ENCODE peak calls at places on chromosomes 2 and 18, in six cellular contexts. S is CD8-positive, alpha-beta T cell; E is psoas muscle; O is prostate gland; P is left ventricle myocardium inferior; U is mucosa of descending colon. X is an unnamed sample. For H3K36me3, the result is how much of the 10 kb centered on the place peaks cover.

GRCh38 chr2:15260813-15261212 is 300.3 kb downstream of the NBAS start:
- DNase-seq in S (no peak), E (no peak), O (no peak), P (no peak), U (no peak), X (no peak)

GRCh38 chr2:205696541-205697441 is 14.5 kb downstream of the NRP2 start:
- DNase-seq in S (no peak), E (no peak), O (no peak), P (no peak), U (no peak), X (no peak)

GRCh38 chr2:215465246-215465645 is 29.4 kb upstream of the FN1 start:
- DNase-seq in S (no peak), E (no peak), O (no peak), P (no peak), U (no peak), X (no peak)

GRCh38 chr2:119291588-119292167 is 68.0 kb downstream of the STEAP3 start:
- DNase-seq in S (no peak), E (no peak), O (no peak), P (no peak), U (no peak), X (no peak)

GRCh38 chr18:56021136-56021813 is 433.3 kb upstream of the TCF4 start:
- DNase-seq in S (no peak), E (no peak), O (no peak), P (no peak), U (no peak), X (no peak)

GRCh38 chr18:59512025-59512710 is 153.1 kb upstream of the LMAN1 start:
- DNase-seq in S (no peak), E (no peak), O (no peak), P (no peak), U (no peak), X (no peak)

GRCh38 chr2:174970092-174970491 is 35.1 kb downstream of the CHN1 start:
- DNase-seq in S (no peak), E (no peak), O (no peak), P (no peak), U (no peak), X (no peak)

GRCh38 chr2:60612028-60612427 is 58.6 kb upstream of the BCL11A start:
- DNase-seq in S (no peak), E (no peak), O (no peak), P (no peak), U (no peak), X (no peak)

GRCh38 chr2:216690451-216691209 is 4.7 kb downstream of the IGFBP5 start:
- DNase-seq in S (no peak), E (peak), O (no peak), P (no peak), U (no peak), X (peak)

GRCh38 chr2:219352448-219353023 is 20.0 kb upstream of the RESP18 start:
- DNase-seq in S (peak), E (no peak), O (peak), P (no peak), U (peak), X (no peak)
- TF ChIP-seq CTCF in S (peak), E (peak), O (peak), P (peak), U (peak), X (no peak)

GRCh38 chr2:63874204-63875134 is 32.8 kb downstream of the UGP2 start:
- DNase-seq in S (no peak), E (no peak), O (no peak), P (no peak), U (no peak), X (no peak)
- H3K36me3 ChIP-seq in S (under half), E (under half), O (under half), P (under half), U (under half), X (under half)

GRCh38 chr2:154403242-154403790 is 295.2 kb upstream of the KCNJ3 start:
- DNase-seq in S (no peak), E (no peak), O (no peak), P (no peak), U (no peak), X (no peak)

GRCh38 chr2:154400891-154401290 is 297.6 kb upstream of the KCNJ3 start:
- DNase-seq in S (no peak), E (no peak), O (no peak), P (no peak), U (no peak), X (no peak)

DNA sequence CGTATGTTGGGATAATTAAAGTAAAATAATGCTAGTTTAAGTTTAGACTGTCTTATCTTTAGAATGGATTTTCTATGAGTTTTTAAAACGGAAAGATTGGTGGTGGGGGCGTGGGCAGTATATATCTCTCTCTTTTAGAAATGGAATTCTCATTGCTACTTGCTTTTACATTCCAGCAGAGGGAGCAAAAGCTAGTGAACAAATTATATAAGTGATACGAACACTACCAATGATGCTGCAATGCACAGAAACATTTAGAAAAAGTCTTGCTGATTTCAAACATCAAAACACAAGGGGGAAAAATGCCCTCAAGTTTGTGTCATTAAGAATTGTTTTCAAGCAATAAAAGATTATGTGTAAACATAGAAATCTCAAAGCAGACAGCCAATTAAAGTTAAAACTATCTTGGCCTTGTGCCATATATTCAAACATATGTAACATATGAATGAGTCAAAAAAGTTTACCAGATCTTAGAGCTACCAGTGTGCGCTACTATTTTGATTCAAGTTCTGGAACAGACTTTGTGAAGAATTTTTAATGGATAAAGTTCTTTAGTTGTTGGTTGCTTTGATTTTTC is 296.3 kb upstream of the KCNJ3 start:
- DNase-seq in S (no peak), E (no peak), O (no peak), P (no peak), U (no peak), X (no peak)
- TF ChIP-seq CTCF in S (peak), E (peak), O (peak), P (peak), U (no peak), X (no peak)

DNA sequence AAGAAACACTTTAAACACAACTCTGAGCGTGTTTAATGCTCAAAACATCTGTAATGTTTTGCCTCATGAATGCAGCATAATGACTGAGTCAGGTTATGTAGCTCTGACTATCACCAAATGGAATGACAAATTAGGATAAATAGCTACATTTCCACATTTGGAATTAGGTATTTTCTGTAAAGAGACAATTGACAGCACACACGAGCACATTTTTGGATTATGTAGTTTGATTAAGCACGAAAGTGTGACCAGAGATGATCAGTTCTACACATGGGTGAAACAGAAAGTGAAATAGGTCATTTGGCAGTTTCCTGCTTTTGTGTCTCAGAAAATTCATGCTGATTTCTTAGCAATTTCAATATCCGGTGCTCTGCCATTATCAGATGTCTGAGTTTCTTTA is 29.0 kb downstream of the LPIN1 start:
- DNase-seq in S (no peak), E (no peak), O (no peak), P (no peak), U (no peak), X (no peak)
- H3K36me3 ChIP-seq in S (under half), E (under half), O (under half), P (half or more), U (under half), X (under half)

X was measured in gastrocnemius medialis.